ENCODE peak calls at places on chromosomes 6 and 20, in six cellular contexts. T is iPS-NIHi11; N is activated naive CD4-positive, alpha-beta T cell treated with Interleukin-2 at 50 U/mL for 16 hours; P is ovary; I is HCT116; U is GM12865. D is an unnamed sample.
A peak's percentile ranks its signal among the peaks of the same experiment; 100 is the strongest.

GRCh38 chr20:36461600-36462439 is 79.5 kb upstream of the MYL9 start:
- DNase-seq in N (peak; percentile 45), I (no peak), P (peak; percentile 79), U (peak; percentile 61), T (peak; percentile 58), D (peak; percentile 66)

GRCh38 chr20:46057856-46058655 is 29.0 kb downstream of the SLC12A5 start:
- DNase-seq in P (peak; percentile 44), N (peak; percentile 17), I (no peak), T (peak; percentile 67), U (no peak), D (peak; percentile 69)

GRCh38 chr6:118333772-118334171 is 214.3 kb upstream of the PLN start:
- DNase-seq in I (no peak), P (no peak), T (no peak), N (no peak), U (no peak), D (no peak)

GRCh38 chr6:138031417-138031816 is 75.8 kb downstream of the PERP start:
- DNase-seq in P (no peak), U (peak; percentile 8), T (no peak), N (no peak), I (no peak), D (no peak)

GRCh38 chr6:17863971-17864754 is 123.3 kb downstream of the KIF13A start:
- DNase-seq in U (no peak), T (no peak), P (no peak), N (no peak), I (peak; percentile 57), D (peak; percentile 12)

GRCh38 chr20:944774-945410 is 28.8 kb upstream of the ANGPT4 start:
- DNase-seq in P (no peak), I (no peak), N (no peak), U (no peak), T (peak; percentile 46), D (peak; percentile 47)

GRCh38 chr6:166484863-166485262 is 101.6 kb downstream of the RAMACL start:
- DNase-seq in I (no peak), U (no peak), T (no peak), N (no peak), P (no peak), D (no peak)

GRCh38 chr20:47701612-47702011 is 83.7 kb downstream of the SULF2 start:
- DNase-seq in I (no peak), N (no peak), U (peak; percentile 59), T (no peak), P (no peak), D (no peak)

GRCh38 chr20:32007787-32008616 is 2.2 kb upstream of the CCM2L start:
- DNase-seq in P (no peak), N (no peak), U (no peak), I (no peak), T (peak; percentile 67), D (peak; percentile 14)

GRCh38 chr20:17611540-17612286 is 41.8 kb downstream of the DSTN start:
- DNase-seq in N (no peak), P (no peak), T (peak; percentile 53), I (peak; percentile 6), U (no peak), D (no peak)

GRCh38 chr6:27139753-27140522 is 107.6 kb upstream of the PRSS16 start:
- DNase-seq in N (no peak), U (peak; percentile 84), T (no peak), P (no peak), I (no peak), D (peak; percentile 80)

GRCh38 chr6:36853325-36853724 is 14.1 kb upstream of the CPNE5 start:
- DNase-seq in P (no peak), T (no peak), N (no peak), I (no peak), U (no peak), D (no peak)

GRCh38 chr20:46954490-46955038 is 59.9 kb downstream of the EYA2 start:
- DNase-seq in U (no peak), N (no peak), P (no peak), T (no peak), I (no peak), D (peak; percentile 22)

GRCh38 chr20:50029697-50030428 is 47.1 kb downstream of the SNAI1 start:
- DNase-seq in U (no peak), T (no peak), I (no peak), N (no peak), P (peak; percentile 68), D (peak; percentile 70)

GRCh38 chr6:41443616-41444525 is 102.3 kb upstream of the FOXP4 start:
- DNase-seq in P (peak; percentile 78), I (no peak), N (no peak), U (no peak), T (no peak), D (no peak)

GRCh38 chr20:45325367-45325766 is 17.3 kb upstream of the MATN4 start:
- DNase-seq in U (no peak), P (no peak), I (no peak), T (no peak), N (no peak), D (no peak)

GRCh38 chr20:20480689-20481088 is 112.8 kb downstream of the INSM1 start:
- DNase-seq in U (no peak), P (no peak), N (no peak), I (peak; percentile 15), T (no peak), D (no peak)